ENCODE peak calls at places on chromosomes 12 and 14, in four cellular contexts. One of them, this sample, is unnamed. For H3K27me3, the result is how much of the 10 kb centered on the place peaks cover.

GRCh38 chr12:119115296-119115905 is 63.3 kb upstream of the HSPB8 start:
- DNase-seq in cardiac muscle cell: peak
- DNase-seq in uterus: peak
- DNase-seq in colonic mucosa: peak
- DNase-seq in this sample: no peak

GRCh38 chr12:66129934-66130266 is 650 bp downstream of the LLPH start:
- DNase-seq in uterus: no peak
- DNase-seq in cardiac muscle cell: no peak
- DNase-seq in colonic mucosa: no peak
- DNase-seq in this sample: no peak

GRCh38 chr12:24854908-24855307 is 94.0 kb downstream of the BCAT1 start:
- DNase-seq in cardiac muscle cell: no peak
- DNase-seq in uterus: no peak
- DNase-seq in colonic mucosa: no peak
- DNase-seq in this sample: no peak

GRCh38 chr14:55350461-55350860 is 61.2 kb downstream of the ATG14 start:
- DNase-seq in colonic mucosa: no peak
- DNase-seq in uterus: no peak
- DNase-seq in cardiac muscle cell: no peak
- DNase-seq in this sample: no peak

GRCh38 chr12:121443911-121444841 is 44.3 kb downstream of the RNF34 start:
- DNase-seq in uterus: no peak
- DNase-seq in colonic mucosa: peak
- DNase-seq in cardiac muscle cell: no peak
- DNase-seq in this sample: no peak

GRCh38 chr12:87667378-87667777 is 361.8 kb downstream of the C12orf50 start:
- DNase-seq in uterus: no peak
- DNase-seq in colonic mucosa: no peak
- DNase-seq in cardiac muscle cell: no peak
- DNase-seq in this sample: no peak

GRCh38 chr14:71686677-71687076 is 245.6 kb upstream of the RGS6 start:
- DNase-seq in cardiac muscle cell: no peak
- DNase-seq in uterus: peak
- DNase-seq in colonic mucosa: no peak
- DNase-seq in this sample: no peak

GRCh38 chr14:69877492-69877891 is 1.7 kb upstream of the SMOC1 start:
- DNase-seq in colonic mucosa: no peak
- DNase-seq in cardiac muscle cell: peak
- DNase-seq in uterus: no peak
- DNase-seq in this sample: no peak

GRCh38 chr12:119988440-119988787 is 622 bp upstream of the BICDL1 start:
- DNase-seq in cardiac muscle cell: no peak
- DNase-seq in colonic mucosa: no peak
- DNase-seq in uterus: no peak
- DNase-seq in this sample: no peak

GRCh38 chr12:85865905-85866304 is 8.2 kb upstream of the NTS start:
- DNase-seq in cardiac muscle cell: peak
- DNase-seq in colonic mucosa: no peak
- DNase-seq in uterus: no peak
- DNase-seq in this sample: no peak

GRCh38 chr12:53860426-53861223 is 78.0 kb upstream of the HOXC13 start:
- DNase-seq in colonic mucosa: no peak
- DNase-seq in uterus: no peak
- DNase-seq in cardiac muscle cell: no peak
- DNase-seq in this sample: no peak

GRCh38 chr14:90678846-90679362 is 137.3 kb downstream of the TTC7B start:
- DNase-seq in uterus: no peak
- DNase-seq in colonic mucosa: no peak
- DNase-seq in cardiac muscle cell: no peak
- DNase-seq in this sample: no peak

GRCh38 chr12:46908236-46908935 is 82.6 kb upstream of the SLC38A4 start:
- DNase-seq in cardiac muscle cell: no peak
- DNase-seq in uterus: no peak
- DNase-seq in colonic mucosa: no peak
- DNase-seq in this sample: no peak

GRCh38 chr12:79900951-79901350 is 33.9 kb downstream of the PPP1R12A start:
- DNase-seq in cardiac muscle cell: no peak
- DNase-seq in uterus: no peak
- DNase-seq in colonic mucosa: no peak
- DNase-seq in this sample: no peak

GRCh38 chr12:57755454-57756372 is 810 bp downstream of the MARCHF9 start:
- DNase-seq in uterus: no peak
- DNase-seq in cardiac muscle cell: peak
- DNase-seq in colonic mucosa: peak
- DNase-seq in this sample: no peak

GRCh38 chr12:39341761-39342160 is 101.2 kb downstream of the KIF21A start:
- DNase-seq in cardiac muscle cell: no peak
- DNase-seq in colonic mucosa: no peak
- DNase-seq in uterus: no peak
- DNase-seq in this sample: no peak

GRCh38 chr14:54487771-54488170 is 1.0 kb downstream of the GMFB start:
- DNase-seq in cardiac muscle cell: peak
- DNase-seq in colonic mucosa: no peak
- DNase-seq in uterus: no peak
- DNase-seq in this sample: no peak

GRCh38 chr12:47767197-47767724 is 5.8 kb upstream of the SLC48A1 start:
- DNase-seq in cardiac muscle cell: peak
- DNase-seq in uterus: no peak
- DNase-seq in colonic mucosa: peak
- DNase-seq in this sample: peak

GRCh38 chr14:37592288-37593274 is 2.5 kb downstream of the FOXA1 start:
- DNase-seq in uterus: no peak
- DNase-seq in colonic mucosa: peak
- DNase-seq in cardiac muscle cell: no peak
- DNase-seq in this sample: no peak

GRCh38 chr12:122860052-122860853 is 25.0 kb downstream of the HIP1R start:
- DNase-seq in colonic mucosa: peak
- DNase-seq in cardiac muscle cell: peak
- DNase-seq in uterus: peak
- DNase-seq in this sample: peak

GRCh38 chr12:101925935-101926334 is 48.6 kb downstream of the DRAM1 start:
- DNase-seq in colonic mucosa: no peak
- DNase-seq in cardiac muscle cell: no peak
- DNase-seq in uterus: no peak
- DNase-seq in this sample: no peak

GRCh38 chr12:8675471-8676083 is 13.0 kb upstream of the MFAP5 start:
- DNase-seq in cardiac muscle cell: no peak
- DNase-seq in uterus: no peak
- DNase-seq in colonic mucosa: no peak
- DNase-seq in this sample: no peak

GRCh38 chr12:127363392-127363791 is 903.6 kb upstream of the TMEM132C start:
- DNase-seq in uterus: no peak
- DNase-seq in colonic mucosa: no peak
- DNase-seq in cardiac muscle cell: peak
- DNase-seq in this sample: no peak

GRCh38 chr14:24713404-24713803 is 79.4 kb upstream of the GZMB start:
- DNase-seq in colonic mucosa: no peak
- DNase-seq in uterus: no peak
- DNase-seq in cardiac muscle cell: no peak
- DNase-seq in this sample: no peak

GRCh38 chr14:33210304-33210703 is 271.6 kb downstream of the NPAS3 start:
- DNase-seq in colonic mucosa: no peak
- DNase-seq in uterus: no peak
- DNase-seq in cardiac muscle cell: peak
- DNase-seq in this sample: no peak

GRCh38 chr12:58873496-58873895 is 46.8 kb downstream of the LRIG3 start:
- DNase-seq in colonic mucosa: no peak
- DNase-seq in uterus: no peak
- DNase-seq in cardiac muscle cell: no peak
- DNase-seq in this sample: no peak

GRCh38 chr14:71497645-71498086 is 434.6 kb upstream of the RGS6 start:
- DNase-seq in uterus: no peak
- DNase-seq in cardiac muscle cell: no peak
- DNase-seq in colonic mucosa: no peak
- DNase-seq in this sample: no peak

GRCh38 chr14:69132513-69133181 is 20.3 kb downstream of the DCAF5 start:
- DNase-seq in colonic mucosa: no peak
- DNase-seq in uterus: no peak
- DNase-seq in cardiac muscle cell: no peak
- DNase-seq in this sample: no peak

GRCh38 chr14:96424104-96424989 is 32.4 kb downstream of the AK7 start:
- DNase-seq in colonic mucosa: peak
- DNase-seq in uterus: peak
- DNase-seq in cardiac muscle cell: peak
- DNase-seq in this sample: peak

GRCh38 chr12:104115587-104115975 is 22.4 kb downstream of the NFYB start:
- DNase-seq in cardiac muscle cell: no peak
- DNase-seq in colonic mucosa: no peak
- DNase-seq in uterus: no peak
- DNase-seq in this sample: no peak

GRCh38 chr14:27008187-27008586 is 410.4 kb upstream of the NOVA1 start:
- DNase-seq in cardiac muscle cell: no peak
- DNase-seq in colonic mucosa: no peak
- DNase-seq in uterus: no peak
- DNase-seq in this sample: no peak

DNA sequence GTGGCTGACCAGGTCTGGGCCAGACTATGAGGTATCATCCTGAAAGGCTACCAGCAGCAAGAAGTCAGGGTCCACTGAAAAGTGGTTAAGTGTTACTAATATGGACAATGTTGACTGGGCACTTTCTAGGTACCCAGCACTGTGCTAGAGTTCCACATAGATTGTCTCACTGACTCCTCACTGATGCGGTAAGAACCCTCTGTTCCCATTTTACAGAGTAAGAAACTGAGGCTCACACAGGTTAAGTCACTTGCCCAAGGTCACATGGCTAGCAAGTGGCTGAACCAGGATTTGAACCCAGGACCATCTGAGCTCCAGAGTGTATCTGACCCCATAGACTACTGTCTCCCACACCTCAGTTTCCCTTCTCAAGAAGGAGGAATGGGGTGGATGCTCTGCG is 4.6 kb upstream of the CCDC85C start:
- DNase-seq in uterus: no peak
- DNase-seq in cardiac muscle cell: no peak
- DNase-seq in colonic mucosa: no peak
- DNase-seq in this sample: no peak
- H3K27me3 ChIP-seq in uterus: under half
- H3K27me3 ChIP-seq in cardiac muscle cell: under half
- H3K27me3 ChIP-seq in colonic mucosa: under half
- H3K27me3 ChIP-seq in this sample: under half

DNA sequence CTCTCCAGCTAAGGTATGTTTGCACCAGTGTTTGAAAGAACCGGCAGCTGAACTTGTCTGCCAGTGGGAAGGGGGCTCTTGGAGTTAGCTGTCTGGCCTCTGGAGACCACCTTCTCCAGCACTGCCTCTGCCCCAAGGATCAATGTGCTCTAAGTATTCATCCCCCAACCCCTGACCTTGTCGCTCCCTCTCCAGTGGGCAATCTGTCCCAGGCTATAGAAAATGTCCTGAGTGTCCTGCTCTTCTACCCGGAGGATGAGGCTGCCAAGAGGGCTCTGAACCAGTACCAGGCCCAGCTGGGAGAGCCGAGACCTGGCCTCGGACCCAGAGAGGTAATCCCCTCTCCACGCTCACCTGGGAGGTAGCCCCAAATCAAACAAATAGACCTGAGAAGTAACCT is 2.8 kb downstream of the P3H3 start:
- DNase-seq in colonic mucosa: no peak
- DNase-seq in cardiac muscle cell: no peak
- DNase-seq in uterus: no peak
- DNase-seq in this sample: no peak
- H3K27me3 ChIP-seq in colonic mucosa: under half
- H3K27me3 ChIP-seq in cardiac muscle cell: under half
- H3K27me3 ChIP-seq in uterus: under half
- H3K27me3 ChIP-seq in this sample: under half

GRCh38 chr12:31236998-31237637 is 88.8 kb downstream of the SINHCAF start:
- DNase-seq in uterus: no peak
- DNase-seq in colonic mucosa: peak
- DNase-seq in cardiac muscle cell: no peak
- DNase-seq in this sample: no peak

GRCh38 chr12:31233061-31233730 is 92.8 kb downstream of the SINHCAF start:
- DNase-seq in uterus: no peak
- DNase-seq in cardiac muscle cell: no peak
- DNase-seq in colonic mucosa: peak
- DNase-seq in this sample: no peak

GRCh38 chr12:31235868-31236395 is 90.0 kb downstream of the SINHCAF start:
- DNase-seq in cardiac muscle cell: no peak
- DNase-seq in colonic mucosa: peak
- DNase-seq in uterus: no peak
- DNase-seq in this sample: no peak

GRCh38 chr12:31234053-31234835 is 91.7 kb downstream of the SINHCAF start:
- DNase-seq in uterus: no peak
- DNase-seq in colonic mucosa: peak
- DNase-seq in cardiac muscle cell: no peak
- DNase-seq in this sample: no peak

GRCh38 chr12:31234955-31235867 is 90.7 kb downstream of the SINHCAF start:
- DNase-seq in colonic mucosa: peak
- DNase-seq in cardiac muscle cell: peak
- DNase-seq in uterus: peak
- DNase-seq in this sample: no peak
- H3K27me3 ChIP-seq in colonic mucosa: under half
- H3K27me3 ChIP-seq in cardiac muscle cell: under half
- H3K27me3 ChIP-seq in uterus: under half
- H3K27me3 ChIP-seq in this sample: under half

DNA sequence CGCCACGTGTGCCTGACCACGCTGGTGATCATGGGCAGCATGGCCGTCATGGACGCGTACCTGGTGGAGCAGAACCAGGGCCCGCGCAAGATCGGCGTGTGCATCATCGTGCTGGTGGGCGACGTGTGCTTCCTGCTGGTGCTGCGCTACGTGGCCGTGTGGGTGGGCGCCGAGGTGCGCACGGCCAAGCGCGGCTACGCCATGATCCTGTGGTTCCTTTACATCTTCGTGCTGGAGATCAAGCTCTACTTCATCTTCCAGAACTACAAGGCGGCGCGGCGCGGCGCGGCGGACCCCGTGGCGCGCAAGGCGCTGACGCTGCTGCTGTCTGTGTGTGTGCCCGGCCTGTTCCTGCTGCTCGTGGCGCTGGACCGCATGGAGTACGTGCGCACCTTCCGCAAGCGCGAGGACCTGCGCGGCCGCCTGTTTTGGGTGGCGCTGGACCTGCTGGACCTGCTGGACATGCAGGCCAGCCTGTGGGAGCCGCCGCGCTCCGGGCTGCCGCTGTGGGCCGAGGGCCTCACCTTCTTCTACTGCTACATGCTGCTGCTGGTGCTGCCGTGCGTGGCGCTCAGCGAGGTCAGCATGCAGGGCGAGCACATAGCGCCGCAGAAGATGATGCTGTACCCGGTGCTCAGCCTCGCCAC is 2.6 kb downstream of the TMEM121 start:
- DNase-seq in colonic mucosa: no peak
- DNase-seq in cardiac muscle cell: no peak
- DNase-seq in uterus: no peak
- DNase-seq in this sample: no peak
- H3K27me3 ChIP-seq in colonic mucosa: under half
- H3K27me3 ChIP-seq in cardiac muscle cell: under half
- H3K27me3 ChIP-seq in uterus: under half
- H3K27me3 ChIP-seq in this sample: under half

This sample was measured in right lobe of liver.